ENCODE peak calls at places on chromosomes 13 and 19, in four cellular contexts. One of them, this sample, is unnamed.

GRCh38 chr19:38290631-38291147 is 13.4 kb upstream of the C19orf33 start:
- DNase-seq in T-helper 17 cell: no peak
- DNase-seq in brain pericyte: peak
- DNase-seq in activated naive CD8-positive, alpha-beta T cell treated with anti-CD3 and anti-CD28 coated beads for 36 hours: no peak
- DNase-seq in this sample: peak

GRCh38 chr13:32009362-32009761 is 22.2 kb upstream of the FRY start:
- DNase-seq in T-helper 17 cell: no peak
- DNase-seq in activated naive CD8-positive, alpha-beta T cell treated with anti-CD3 and anti-CD28 coated beads for 36 hours: no peak
- DNase-seq in brain pericyte: no peak
- DNase-seq in this sample: no peak

GRCh38 chr13:40665061-40665753 is 1.2 kb downstream of the FOXO1 start:
- DNase-seq in brain pericyte: no peak
- DNase-seq in activated naive CD8-positive, alpha-beta T cell treated with anti-CD3 and anti-CD28 coated beads for 36 hours: peak
- DNase-seq in T-helper 17 cell: no peak
- DNase-seq in this sample: no peak

GRCh38 chr13:80473695-80474094 is 132.8 kb upstream of the SPRY2 start:
- DNase-seq in activated naive CD8-positive, alpha-beta T cell treated with anti-CD3 and anti-CD28 coated beads for 36 hours: no peak
- DNase-seq in brain pericyte: peak
- DNase-seq in T-helper 17 cell: no peak
- DNase-seq in this sample: peak

GRCh38 chr13:61275740-61276139 is 139.9 kb downstream of the PCDH20 start:
- DNase-seq in T-helper 17 cell: no peak
- DNase-seq in activated naive CD8-positive, alpha-beta T cell treated with anti-CD3 and anti-CD28 coated beads for 36 hours: no peak
- DNase-seq in brain pericyte: no peak
- DNase-seq in this sample: no peak

GRCh38 chr19:15448778-15449619 is 757 bp downstream of the WIZ start:
- DNase-seq in brain pericyte: no peak
- DNase-seq in activated naive CD8-positive, alpha-beta T cell treated with anti-CD3 and anti-CD28 coated beads for 36 hours: no peak
- DNase-seq in T-helper 17 cell: no peak
- DNase-seq in this sample: no peak

GRCh38 chr13:56718791-56719190 is 421.9 kb upstream of the PRR20A start:
- DNase-seq in brain pericyte: no peak
- DNase-seq in activated naive CD8-positive, alpha-beta T cell treated with anti-CD3 and anti-CD28 coated beads for 36 hours: no peak
- DNase-seq in T-helper 17 cell: no peak
- DNase-seq in this sample: no peak

GRCh38 chr13:113207890-113208423 is 512 bp downstream of the PCID2 start:
- DNase-seq in activated naive CD8-positive, alpha-beta T cell treated with anti-CD3 and anti-CD28 coated beads for 36 hours: no peak
- DNase-seq in brain pericyte: no peak
- DNase-seq in T-helper 17 cell: no peak
- DNase-seq in this sample: no peak

GRCh38 chr13:25752957-25753540 is 298.8 kb downstream of the SHISA2 start:
- DNase-seq in T-helper 17 cell: no peak
- DNase-seq in brain pericyte: peak
- DNase-seq in activated naive CD8-positive, alpha-beta T cell treated with anti-CD3 and anti-CD28 coated beads for 36 hours: no peak
- DNase-seq in this sample: peak

GRCh38 chr19:57583521-57584416 is at the start of gene ZIK1:
- DNase-seq in T-helper 17 cell: peak
- DNase-seq in brain pericyte: peak
- DNase-seq in activated naive CD8-positive, alpha-beta T cell treated with anti-CD3 and anti-CD28 coated beads for 36 hours: peak
- DNase-seq in this sample: peak

GRCh38 chr13:66716502-66716901 is 513.6 kb downstream of the PCDH9 start:
- DNase-seq in brain pericyte: no peak
- DNase-seq in T-helper 17 cell: no peak
- DNase-seq in activated naive CD8-positive, alpha-beta T cell treated with anti-CD3 and anti-CD28 coated beads for 36 hours: no peak
- DNase-seq in this sample: no peak

GRCh38 chr19:50896591-50897190 is 14.5 kb downstream of the KLK4 start:
- DNase-seq in activated naive CD8-positive, alpha-beta T cell treated with anti-CD3 and anti-CD28 coated beads for 36 hours: peak
- DNase-seq in T-helper 17 cell: no peak
- DNase-seq in brain pericyte: no peak
- DNase-seq in this sample: peak

GRCh38 chr19:4913996-4914735 is 4.9 kb downstream of the UHRF1 start:
- DNase-seq in T-helper 17 cell: no peak
- DNase-seq in brain pericyte: no peak
- DNase-seq in activated naive CD8-positive, alpha-beta T cell treated with anti-CD3 and anti-CD28 coated beads for 36 hours: peak
- DNase-seq in this sample: no peak

GRCh38 chr19:30029721-30030510 is 87.9 kb downstream of the URI1 start:
- DNase-seq in brain pericyte: no peak
- DNase-seq in activated naive CD8-positive, alpha-beta T cell treated with anti-CD3 and anti-CD28 coated beads for 36 hours: peak
- DNase-seq in T-helper 17 cell: no peak
- DNase-seq in this sample: peak

GRCh38 chr13:111912453-111912866 is 154.5 kb upstream of the SOX1 start:
- DNase-seq in brain pericyte: no peak
- DNase-seq in activated naive CD8-positive, alpha-beta T cell treated with anti-CD3 and anti-CD28 coated beads for 36 hours: no peak
- DNase-seq in T-helper 17 cell: no peak
- DNase-seq in this sample: no peak

GRCh38 chr19:17861542-17862402 is 2.1 kb downstream of the RPL18A start:
- DNase-seq in brain pericyte: no peak
- DNase-seq in activated naive CD8-positive, alpha-beta T cell treated with anti-CD3 and anti-CD28 coated beads for 36 hours: no peak
- DNase-seq in T-helper 17 cell: no peak
- DNase-seq in this sample: no peak

GRCh38 chr19:5048091-5048726 is 79.3 kb downstream of the KDM4B start:
- DNase-seq in T-helper 17 cell: peak
- DNase-seq in activated naive CD8-positive, alpha-beta T cell treated with anti-CD3 and anti-CD28 coated beads for 36 hours: peak
- DNase-seq in brain pericyte: peak
- DNase-seq in this sample: no peak

GRCh38 chr13:79533781-79534400 is 52.9 kb downstream of the NDFIP2 start:
- DNase-seq in T-helper 17 cell: no peak
- DNase-seq in brain pericyte: no peak
- DNase-seq in activated naive CD8-positive, alpha-beta T cell treated with anti-CD3 and anti-CD28 coated beads for 36 hours: no peak
- DNase-seq in this sample: no peak

GRCh38 chr13:67416047-67416925 is 186.2 kb upstream of the PCDH9 start:
- DNase-seq in T-helper 17 cell: no peak
- DNase-seq in brain pericyte: no peak
- DNase-seq in activated naive CD8-positive, alpha-beta T cell treated with anti-CD3 and anti-CD28 coated beads for 36 hours: no peak
- DNase-seq in this sample: no peak

GRCh38 chr13:72457151-72457550 is 270.3 kb downstream of the MZT1 start:
- DNase-seq in brain pericyte: no peak
- DNase-seq in T-helper 17 cell: no peak
- DNase-seq in activated naive CD8-positive, alpha-beta T cell treated with anti-CD3 and anti-CD28 coated beads for 36 hours: no peak
- DNase-seq in this sample: no peak

GRCh38 chr19:57363734-57364181 is 407 bp downstream of the TRAPPC2B start:
- DNase-seq in activated naive CD8-positive, alpha-beta T cell treated with anti-CD3 and anti-CD28 coated beads for 36 hours: no peak
- DNase-seq in T-helper 17 cell: no peak
- DNase-seq in brain pericyte: no peak
- DNase-seq in this sample: no peak

GRCh38 chr13:99057310-99057975 is 79.6 kb upstream of the DOCK9 start:
- DNase-seq in brain pericyte: no peak
- DNase-seq in T-helper 17 cell: no peak
- DNase-seq in activated naive CD8-positive, alpha-beta T cell treated with anti-CD3 and anti-CD28 coated beads for 36 hours: no peak
- DNase-seq in this sample: no peak

This sample was measured in non-pigmented ciliary epithelial cell.